ENCODE peak calls at places on chromosomes 5 and 9, in five cellular contexts. A is activated T-helper 1 cell treated with Interleukin-2 at 50 U/mL for 16 hours, D is breast epithelium, H is mesenchymal stem cell, S is NCI-H748 treated with DMSO at 0.1 percent for 48 hours. T is an unnamed sample.

GRCh38 chr5:114377946-114378345 is 16.1 kb downstream of the KCNN2 start:
- DNase-seq in H (no peak), A (no peak), S (no peak), D (no peak), T (no peak)

GRCh38 chr5:145854651-145855258 is 18.1 kb downstream of the GRXCR2 start:
- DNase-seq in D (no peak), H (peak), S (no peak), A (no peak), T (no peak)

GRCh38 chr5:38451372-38451735 is 105.1 kb downstream of the LIFR start:
- DNase-seq in A (no peak), H (no peak), D (no peak), S (no peak), T (no peak)

GRCh38 chr9:34623386-34624235 is 3.3 kb upstream of the DCTN3 start:
- DNase-seq in A (no peak), D (no peak), S (no peak), H (no peak), T (no peak)

GRCh38 chr5:116754556-116754955 is 179.9 kb upstream of the SEMA6A start:
- DNase-seq in A (no peak), S (no peak), H (no peak), D (no peak), T (no peak)

GRCh38 chr5:18091758-18092157 is 457.5 kb downstream of the TAF11L14 start:
- DNase-seq in S (no peak), A (no peak), D (no peak), H (no peak), T (no peak)

GRCh38 chr5:141821430-141821925 is 56.7 kb downstream of the PCDH1 start:
- DNase-seq in H (peak), D (no peak), A (no peak), S (no peak), T (no peak)

GRCh38 chr9:133103183-133103986 is 17.7 kb downstream of the RALGDS start:
- DNase-seq in S (no peak), D (no peak), A (no peak), H (peak), T (peak)

GRCh38 chr5:135386886-135387628 is 12.0 kb downstream of the MACROH2A1 start:
- DNase-seq in S (no peak), H (peak), A (no peak), D (no peak), T (no peak)

GRCh38 chr5:123881791-123882244 is 369.8 kb downstream of the CSNK1G3 start:
- DNase-seq in S (no peak), H (peak), D (no peak), A (no peak), T (no peak)

GRCh38 chr5:136174021-136174659 is 18.8 kb downstream of the SMIM32 start:
- DNase-seq in H (peak), A (no peak), D (no peak), S (peak), T (no peak)

GRCh38 chr9:107190031-107190935 is 92.8 kb upstream of the RAD23B start:
- DNase-seq in H (peak), A (no peak), D (no peak), S (peak), T (no peak)

GRCh38 chr5:76787237-76787636 is 31.6 kb upstream of the F2RL1 start:
- DNase-seq in S (no peak), D (no peak), H (peak), A (no peak), T (no peak)

GRCh38 chr5:159104759-159105317 is 5.1 kb upstream of the EBF1 start:
- DNase-seq in S (no peak), A (no peak), H (no peak), D (no peak), T (no peak)

GRCh38 chr9:4855861-4856260 is 63.1 kb downstream of the RCL1 start:
- DNase-seq in A (no peak), H (peak), S (no peak), D (no peak), T (no peak)

GRCh38 chr5:68406344-68406743 is 190.8 kb downstream of the PIK3R1 start:
- DNase-seq in S (no peak), H (no peak), D (no peak), A (no peak), T (no peak)

GRCh38 chr5:174491761-174492350 is 232.5 kb upstream of the MSX2 start:
- DNase-seq in A (no peak), S (no peak), H (no peak), D (no peak), T (no peak)

GRCh38 chr9:8725635-8726034 is 926.1 kb upstream of the DMAC1 start:
- DNase-seq in H (peak), A (no peak), S (no peak), D (no peak), T (no peak)

GRCh38 chr5:132385321-132386105 is 16.0 kb downstream of the SLC22A5 start:
- DNase-seq in A (peak), S (peak), H (peak), D (no peak), T (no peak)

GRCh38 chr9:137070201-137070905 is at the start of gene SAPCD2:
- DNase-seq in D (peak), S (peak), H (peak), A (peak), T (peak)

GRCh38 chr9:123475407-123475806 is 119.4 kb downstream of the CRB2 start:
- DNase-seq in D (no peak), A (no peak), H (no peak), S (no peak), T (no peak)

GRCh38 chr9:96061293-96061987 is 185.9 kb downstream of the ERCC6L2 start:
- DNase-seq in A (peak), D (no peak), S (peak), H (peak), T (no peak)

GRCh38 chr5:94316916-94317838 is 301.2 kb downstream of the KIAA0825 start:
- DNase-seq in S (no peak), H (no peak), A (no peak), D (no peak), T (no peak)

GRCh38 chr5:132065351-132065937 is 5.0 kb downstream of the IL3 start:
- DNase-seq in S (peak), D (no peak), A (peak), H (peak), T (peak)

T was measured in left lung.